ENCODE peak calls at places on chromosome 6, in seven cellular contexts. H is cardiac muscle cell, D is left ventricle myocardium inferior, B is mesothelial cell of epicardium, M is tibial nerve, L is GM20000, N is brain microvascular endothelial cell. W is an unnamed sample.
A peak's percentile ranks its signal among the peaks of the same experiment; 100 is the strongest.

GRCh38 chr6:127971945-127972391 is 71.1 kb upstream of the THEMIS start:
- DNase-seq in L (no peak), N (peak; percentile 86), D (no peak), B (no peak), H (no peak), M (no peak), W (peak; percentile 38)

GRCh38 chr6:2777249-2777648 is 12.1 kb downstream of the WRNIP1 start:
- DNase-seq in B (no peak), H (no peak), D (no peak), M (no peak), N (no peak), L (no peak), W (no peak)

GRCh38 chr6:127515234-127515793 is 3.8 kb downstream of the MTCL3 start:
- DNase-seq in L (peak; percentile 33), M (no peak), H (peak; percentile 64), B (no peak), D (no peak), N (peak; percentile 27), W (peak; percentile 33)

GRCh38 chr6:46044876-46045617 is 29.4 kb upstream of the CLIC5 start:
- DNase-seq in D (peak; percentile 32), M (peak; percentile 70), L (no peak), H (no peak), B (no peak), N (peak; percentile 92), W (peak; percentile 80)

GRCh38 chr6:32931211-32931610 is 9.6 kb downstream of the HLA-DMB start:
- DNase-seq in H (no peak), D (no peak), M (no peak), N (no peak), L (no peak), B (no peak), W (no peak)

GRCh38 chr6:169700296-169700695 is 1.5 kb downstream of the WDR27 start:
- DNase-seq in N (no peak), D (no peak), B (no peak), L (no peak), H (peak; percentile 18), M (no peak), W (no peak)

GRCh38 chr6:106894978-106895702 is 79.4 kb downstream of the CD24 start:
- DNase-seq in B (no peak), D (no peak), L (no peak), N (no peak), M (no peak), H (no peak), W (peak; percentile 56)

GRCh38 chr6:162875070-162875469 is 147.3 kb downstream of the PACRG start:
- DNase-seq in L (no peak), M (no peak), B (no peak), D (no peak), H (no peak), N (no peak), W (no peak)

GRCh38 chr6:16105874-16106273 is 23.0 kb upstream of the MYLIP start:
- DNase-seq in N (no peak), D (no peak), B (no peak), L (no peak), M (no peak), H (no peak), W (peak; percentile 55)

GRCh38 chr6:164612731-164613130 is 696.7 kb downstream of the C6orf118 start:
- DNase-seq in N (no peak), M (no peak), L (no peak), B (no peak), H (no peak), D (no peak), W (no peak)

GRCh38 chr6:29834564-29835436 is 7.2 kb downstream of the HLA-G start:
- DNase-seq in L (peak; percentile 32), D (no peak), N (no peak), B (peak; percentile 62), M (peak; percentile 38), H (peak; percentile 36), W (peak; percentile 20)

GRCh38 chr6:144585217-144585814 is 300.2 kb downstream of the UTRN start:
- DNase-seq in L (no peak), D (no peak), N (peak; percentile 24), H (peak; percentile 64), B (no peak), M (no peak), W (peak; percentile 69)

GRCh38 chr6:109393882-109394281 is 11.6 kb upstream of the CD164 start:
- DNase-seq in L (no peak), N (peak; percentile 76), D (no peak), B (no peak), H (no peak), M (no peak), W (no peak)

GRCh38 chr6:106253731-106254130 is 71.8 kb downstream of the ATG5 start:
- DNase-seq in M (no peak), L (no peak), D (no peak), N (no peak), B (no peak), H (no peak), W (no peak)

GRCh38 chr6:126650931-126651330 is 311.0 kb downstream of the CENPW start:
- DNase-seq in N (peak; percentile 21), D (no peak), B (no peak), M (no peak), L (no peak), H (no peak), W (peak; percentile 53)

GRCh38 chr6:100719883-100720682 is 161.0 kb downstream of the ASCC3 start:
- DNase-seq in D (no peak), B (no peak), N (no peak), H (peak; percentile 13), L (no peak), M (no peak), W (peak; percentile 69)

GRCh38 chr6:20876016-20876415 is 341.8 kb downstream of the CDKAL1 start:
- DNase-seq in M (no peak), B (no peak), L (no peak), H (no peak), D (no peak), N (peak; percentile 70), W (peak; percentile 50)

GRCh38 chr6:20877008-20877937 is 343.0 kb downstream of the CDKAL1 start:
- DNase-seq in D (no peak), L (peak; percentile 77), H (no peak), B (no peak), M (peak; percentile 7), N (peak; percentile 90), W (peak; percentile 85)

GRCh38 chr6:20879121-20879520 is 344.9 kb downstream of the CDKAL1 start:
- DNase-seq in D (no peak), M (no peak), B (no peak), N (no peak), H (no peak), L (no peak), W (no peak)

GRCh38 chr6:20873425-20874190 is 339.4 kb downstream of the CDKAL1 start:
- DNase-seq in L (no peak), D (no peak), N (no peak), H (peak; percentile 37), B (no peak), M (no peak), W (peak; percentile 50)

GRCh38 chr6:20875369-20875963 is 341.2 kb downstream of the CDKAL1 start:
- DNase-seq in B (no peak), N (peak; percentile 62), D (no peak), M (no peak), H (peak; percentile 40), L (no peak), W (peak; percentile 73)
- TF ChIP-seq CTCF in B (no peak), N (peak; percentile 67), D (peak; percentile 40), M (no peak), H (peak; percentile 57), L (peak; percentile 19), W (peak; percentile 59)

GRCh38 chr6:10363911-10364310 is 51.0 kb downstream of the TFAP2A start:
- DNase-seq in H (no peak), B (no peak), L (no peak), N (no peak), M (no peak), D (no peak), W (no peak)
- TF ChIP-seq CTCF in H (no peak), B (no peak), L (no peak), N (no peak), M (no peak), D (no peak), W (no peak)

GRCh38 chr6:158205220-158205944 is 37.2 kb downstream of the GTF2H5 start:
- DNase-seq in N (no peak), B (no peak), L (no peak), M (no peak), D (no peak), H (peak; percentile 42), W (no peak)
- TF ChIP-seq CTCF in N (peak; percentile 64), B (no peak), L (no peak), M (no peak), D (peak; percentile 23), H (peak; percentile 49), W (peak; percentile 50)

GRCh38 chr6:44411141-44411540 is 23.6 kb downstream of the CDC5L start:
- DNase-seq in B (no peak), D (no peak), H (no peak), L (no peak), N (no peak), M (no peak), W (no peak)

GRCh38 chr6:44410363-44410762 is 22.9 kb downstream of the CDC5L start:
- DNase-seq in D (no peak), H (no peak), B (no peak), M (no peak), N (no peak), L (no peak), W (no peak)

GRCh38 chr6:44416103-44416502 is 28.6 kb downstream of the CDC5L start:
- DNase-seq in N (peak; percentile 30), B (no peak), H (no peak), M (no peak), L (no peak), D (no peak), W (peak; percentile 36)

GRCh38 chr6:44415424-44415823 is 27.9 kb downstream of the CDC5L start:
- DNase-seq in D (no peak), H (no peak), N (no peak), L (no peak), B (no peak), M (no peak), W (no peak)
- TF ChIP-seq CTCF in D (no peak), H (no peak), N (no peak), L (no peak), B (no peak), M (no peak), W (no peak)

GRCh38 chr6:73455865-73456629 is 4.0 kb upstream of the CGAS start:
- DNase-seq in H (no peak), M (no peak), D (no peak), B (no peak), L (no peak), N (no peak), W (peak; percentile 91)

GRCh38 chr6:73452107-73452461 is at the start of gene CGAS:
- DNase-seq in M (peak; percentile 59), D (peak; percentile 80), N (no peak), B (no peak), L (peak; percentile 83), H (peak; percentile 6), W (peak; percentile 66)

GRCh38 chr6:73451166-73452106 is 661 bp downstream of the CGAS start:
- DNase-seq in M (peak; percentile 14), H (peak; percentile 22), N (peak; percentile 25), L (peak; percentile 62), B (peak; percentile 39), D (peak; percentile 32), W (peak; percentile 49)
- TF ChIP-seq CTCF in M (no peak), H (no peak), N (no peak), L (no peak), B (no peak), D (no peak), W (no peak)

GRCh38 chr6:18823782-18824386 is 436.7 kb downstream of the RNF144B start:
- DNase-seq in N (peak; percentile 19), L (no peak), H (peak; percentile 2), D (no peak), M (no peak), B (no peak), W (peak; percentile 26)
- TF ChIP-seq CTCF in N (peak; percentile 72), L (peak; percentile 21), H (peak; percentile 28), D (peak; percentile 29), M (no peak), B (peak; percentile 59), W (peak; percentile 38)

GRCh38 chr6:166485651-166486535 is 100.6 kb downstream of the RAMACL start:
- DNase-seq in D (peak; percentile 13), M (no peak), H (no peak), L (peak; percentile 8), N (no peak), B (no peak), W (no peak)
- TF ChIP-seq CTCF in D (no peak), M (no peak), H (no peak), L (no peak), N (no peak), B (no peak), W (no peak)